ENCODE peak calls at places on chromosome X, in four cellular contexts. K, X, C and Z are unnamed samples.

GRCh38 chrX:9430346-9430745 is 34.5 kb upstream of the TBL1X start:
- DNase-seq in K (no peak), X (no peak), C (no peak), Z (no peak)

GRCh38 chrX:10327651-10328050 is 170.9 kb downstream of the CLCN4 start:
- DNase-seq in K (no peak), X (no peak), C (no peak), Z (no peak)

GRCh38 chrX:133746593-133746992 is 238.8 kb downstream of the GPC3 start:
- DNase-seq in K (no peak), X (no peak), C (no peak), Z (no peak)

GRCh38 chrX:43676960-43677582 is 21.0 kb downstream of the MAOA start:
- DNase-seq in K (no peak), X (no peak), C (no peak), Z (peak; percentile 74)

GRCh38 chrX:43557792-43558191 is 98.3 kb upstream of the MAOA start:
- DNase-seq in K (peak; percentile 38), X (peak; percentile 69), C (no peak), Z (peak; percentile 75)

GRCh38 chrX:102651968-102652744 is 873 bp downstream of the GPRASP1 start:
- DNase-seq in K (peak; percentile 42), X (peak; percentile 59), C (no peak), Z (peak; percentile 57)

GRCh38 chrX:48511561-48511960 is 2.8 kb downstream of the PORCN start:
- DNase-seq in K (no peak), X (peak; percentile 44), C (peak; percentile 35), Z (no peak)

GRCh38 chrX:29470029-29470428 is 745.3 kb upstream of the MAGEB2 start:
- DNase-seq in K (no peak), X (peak; percentile 88), C (no peak), Z (peak; percentile 73)

GRCh38 chrX:8815460-8816065 is 14.4 kb upstream of the FAM9A start:
- DNase-seq in K (no peak), X (peak; percentile 75), C (no peak), Z (peak; percentile 77)

GRCh38 chrX:70554081-70554480 is 109.4 kb downstream of the DLG3 start:
- DNase-seq in K (no peak), X (peak; percentile 71), C (no peak), Z (peak; percentile 58)

GRCh38 chrX:97367149-97367548 is 483.4 kb downstream of the RPA4 start:
- DNase-seq in K (no peak), X (peak; percentile 71), C (no peak), Z (no peak)

GRCh38 chrX:111133389-111133788 is 37.4 kb downstream of the PAK3 start:
- DNase-seq in K (no peak), X (peak; percentile 2), C (no peak), Z (no peak)

GRCh38 chrX:149825424-149825823 is 43.7 kb downstream of the MAGEA9 start:
- DNase-seq in K (no peak), X (peak; percentile 9), C (peak; percentile 74), Z (peak; percentile 52)

GRCh38 chrX:38111196-38111595 is 104.8 kb downstream of the SYTL5 start:
- DNase-seq in K (no peak), X (no peak), C (no peak), Z (no peak)

GRCh38 chrX:23134171-23134570 is 134.4 kb downstream of the DDX53 start:
- DNase-seq in K (no peak), X (no peak), C (no peak), Z (no peak)

GRCh38 chrX:33840176-33840575 is 291.9 kb downstream of the FAM47A start:
- DNase-seq in K (no peak), X (no peak), C (no peak), Z (peak; percentile 8)

GRCh38 chrX:73916931-73917657 is 354.1 kb downstream of the CHIC1 start:
- DNase-seq in K (no peak), X (peak; percentile 68), C (no peak), Z (peak; percentile 52)

GRCh38 chrX:26783512-26784225 is 567.7 kb downstream of the MAGEB5 start:
- DNase-seq in K (no peak), X (peak; percentile 20), C (peak; percentile 35), Z (peak; percentile 68)

GRCh38 chrX:104270212-104270611 is 15.5 kb upstream of the ESX1 start:
- DNase-seq in K (no peak), X (no peak), C (no peak), Z (no peak)

GRCh38 chrX:102042706-102043325 is 82.7 kb upstream of the TCEAL2 start:
- DNase-seq in K (no peak), X (peak; percentile 14), C (peak; percentile 32), Z (no peak)

GRCh38 chrX:138875472-138875871 is 164.0 kb upstream of the FGF13 start:
- DNase-seq in K (no peak), X (no peak), C (no peak), Z (no peak)

GRCh38 chrX:21375795-21376069 is 1.5 kb downstream of the CNKSR2 start:
- DNase-seq in K (no peak), X (no peak), C (no peak), Z (peak; percentile 8)

GRCh38 chrX:45623266-45623665 is 422.6 kb upstream of the DIPK2B start:
- DNase-seq in K (no peak), X (peak; percentile 81), C (no peak), Z (peak; percentile 79)

GRCh38 chrX:65751511-65751910 is 84.1 kb downstream of the MSN start:
- DNase-seq in K (no peak), X (no peak), C (no peak), Z (no peak)

GRCh38 chrX:65755786-65756185 is 88.3 kb downstream of the MSN start:
- DNase-seq in K (no peak), X (no peak), C (no peak), Z (no peak)

GRCh38 chrX:65752294-65752693 is 84.8 kb downstream of the MSN start:
- DNase-seq in K (no peak), X (no peak), C (no peak), Z (no peak)

GRCh38 chrX:65745992-65746391 is 78.5 kb downstream of the MSN start:
- DNase-seq in K (no peak), X (no peak), C (no peak), Z (no peak)

GRCh38 chrX:65750674-65751469 is 83.4 kb downstream of the MSN start:
- DNase-seq in K (no peak), X (no peak), C (no peak), Z (no peak)
- H3K27me3 ChIP-seq in K (no peaks in the 10 kb centered on the region), X (peaks cover 5% of the 10 kb centered on the region), C (no peaks in the 10 kb centered on the region), Z (no peaks in the 10 kb centered on the region)

DNA sequence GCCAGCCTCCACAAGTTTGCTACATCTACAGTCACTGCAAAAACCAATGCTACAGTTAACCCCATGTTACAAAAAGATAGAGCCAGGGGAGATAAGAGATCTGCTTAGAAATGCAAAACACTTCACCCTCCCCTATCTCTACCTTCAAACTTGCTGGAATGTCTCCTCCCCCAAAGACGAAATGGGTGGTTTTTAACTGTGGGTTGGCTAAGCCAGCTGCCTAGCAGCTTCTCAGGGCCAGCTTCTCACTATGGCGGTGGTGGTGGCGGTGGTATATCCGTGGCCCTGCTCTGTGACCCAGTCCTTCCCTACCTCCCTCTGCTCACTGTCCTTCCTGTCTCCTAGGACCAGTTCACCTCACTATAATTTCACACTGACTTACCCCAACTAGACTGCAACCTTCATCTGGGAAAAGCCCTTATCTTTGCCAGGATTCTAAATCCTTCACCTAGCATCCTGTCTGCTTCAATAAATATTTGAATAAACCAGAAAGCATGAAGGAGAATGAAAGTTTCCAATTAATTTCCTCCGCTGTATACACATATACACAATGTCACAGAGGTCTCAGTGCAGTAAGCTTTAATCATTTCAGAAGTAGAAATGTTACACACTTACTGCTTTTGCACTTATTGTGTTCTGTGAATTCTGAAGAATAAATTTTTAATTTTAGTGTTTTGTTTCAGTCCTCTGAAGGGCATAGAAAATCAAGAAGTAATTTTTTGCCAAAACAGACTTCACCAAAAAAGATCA is 46.3 kb downstream of the SH3KBP1 start:
- DNase-seq in K (no peak), X (no peak), C (no peak), Z (no peak)
- H3K4me3 ChIP-seq in K (no peak overlapping the region), X (no peak overlapping the region), C (no peak overlapping the region), Z (no peak overlapping the region)

GRCh38 chrX:130084651-130085237 is 25.6 kb downstream of the ELF4 start:
- DNase-seq in K (no peak), X (no peak), C (no peak), Z (no peak)

GRCh38 chrX:130082244-130083106 is 27.8 kb downstream of the ELF4 start:
- DNase-seq in K (peak; percentile 49), X (no peak), C (peak; percentile 92), Z (peak; percentile 9)

GRCh38 chrX:130081421-130082045 is 28.8 kb downstream of the ELF4 start:
- DNase-seq in K (no peak), X (no peak), C (no peak), Z (no peak)

GRCh38 chrX:130083656-130084382 is 26.5 kb downstream of the ELF4 start:
- DNase-seq in K (no peak), X (no peak), C (peak; percentile 88), Z (no peak)

GRCh38 chrX:130083107-130083490 is 27.2 kb downstream of the ELF4 start:
- DNase-seq in K (no peak), X (no peak), C (no peak), Z (no peak)
- H3K4me1 ChIP-seq in K (no peaks in the 10 kb centered on the region), X (peaks cover 18% of the 10 kb centered on the region), C (peaks cover 76% of the 10 kb centered on the region), Z (no peaks in the 10 kb centered on the region)

GRCh38 chrX:147180886-147181285 is 366.3 kb upstream of the CXorf51A start:
- DNase-seq in K (no peak), X (no peak), C (no peak), Z (no peak)

GRCh38 chrX:147183161-147183560 is 368.6 kb upstream of the CXorf51A start:
- DNase-seq in K (no peak), X (no peak), C (no peak), Z (no peak)
- H3K27me3 ChIP-seq in K (no peaks in the 10 kb centered on the region), X (no peaks in the 10 kb centered on the region), C (no peaks in the 10 kb centered on the region), Z (no peaks in the 10 kb centered on the region)

DNA sequence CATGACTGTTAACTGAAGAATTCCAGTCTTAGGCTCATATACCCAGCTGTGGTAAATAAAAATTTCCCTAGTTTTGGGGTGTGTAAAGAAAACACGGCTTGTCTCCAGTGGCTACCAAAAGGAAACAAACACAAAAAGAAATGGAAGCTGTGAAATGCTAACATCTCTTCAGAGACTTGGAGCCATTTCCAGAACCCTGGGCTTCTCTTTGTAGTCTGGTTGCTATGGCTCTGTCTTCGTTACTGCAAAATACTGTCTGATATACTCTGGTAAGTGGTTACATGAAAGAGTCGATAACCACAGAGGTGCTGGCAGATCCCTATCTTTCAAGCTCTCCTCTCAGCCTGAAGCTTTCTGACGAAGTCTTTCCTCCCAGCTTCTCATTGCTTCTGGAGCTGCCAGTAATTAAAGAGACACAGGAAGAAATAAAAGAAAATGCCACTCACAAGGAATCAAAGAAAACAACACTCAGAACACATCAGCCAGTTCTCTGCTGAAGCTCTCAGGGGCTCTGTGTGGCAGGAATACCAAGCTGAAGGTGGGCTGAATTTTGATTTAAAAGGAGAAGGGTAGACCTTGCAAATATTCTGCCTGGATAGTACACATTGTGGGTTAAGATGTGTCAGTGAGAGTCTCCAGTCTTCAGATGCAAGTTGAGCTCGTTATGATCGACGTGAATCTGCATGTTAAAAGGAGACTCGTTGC is 107.5 kb upstream of the FAM9C start:
- DNase-seq in K (no peak), X (no peak), C (no peak), Z (peak; percentile 46)
- H3K4me3 ChIP-seq in K (no peak overlapping the region), X (peak overlapping the region; percentile 60), C (no peak overlapping the region), Z (no peak overlapping the region)

DNA sequence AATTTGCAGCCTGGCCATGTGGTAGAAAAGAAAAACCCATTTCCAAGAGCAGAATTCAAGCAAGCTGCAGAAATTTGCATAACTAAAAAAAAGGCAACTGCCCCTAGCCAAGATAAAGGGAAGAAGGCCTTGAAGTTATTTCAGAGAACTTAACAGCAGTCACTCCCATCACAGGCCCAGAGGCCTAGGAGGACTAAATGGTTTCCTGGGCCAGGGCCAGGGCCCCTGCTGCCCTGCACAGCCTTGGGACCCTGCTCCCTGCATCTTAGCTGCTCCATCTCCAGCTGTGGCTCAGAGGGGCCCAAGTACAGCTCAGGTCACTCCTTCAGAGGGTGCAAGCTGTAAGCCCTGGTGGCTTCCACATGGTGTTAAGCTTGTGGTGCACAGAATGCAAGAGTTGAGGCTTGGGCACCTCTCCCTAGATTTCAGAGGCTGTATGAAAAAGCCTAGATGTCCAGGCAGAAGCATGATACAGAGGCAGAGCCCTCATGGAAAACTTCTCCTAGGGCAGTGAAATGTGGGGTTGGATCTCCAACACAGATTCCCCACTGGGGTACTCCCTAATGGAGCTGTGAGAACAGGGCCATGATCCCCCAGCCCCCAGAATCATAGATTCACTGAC is 6.7 kb upstream of the MID2 start:
- DNase-seq in K (no peak), X (no peak), C (no peak), Z (no peak)
- H3K4me1 ChIP-seq in K (no peaks in the 10 kb centered on the region), X (no peaks in the 10 kb centered on the region), C (no peaks in the 10 kb centered on the region), Z (no peaks in the 10 kb centered on the region)